ENCODE peak calls at places on chromosomes 1 and 21, in four cellular contexts. X, K, Q and Y are unnamed samples.

GRCh38 chr1:59692591-59692990 is 122.2 kb upstream of the HOOK1 start:
- DNase-seq in X (no peak), Q (no peak), K (no peak), Y (no peak)

GRCh38 chr21:25708467-25709065 is 26.1 kb downstream of the ATP5PF start:
- DNase-seq in X (no peak), K (no peak), Q (no peak), Y (no peak)

GRCh38 chr1:184225501-184226487 is 161.0 kb upstream of the C1orf21 start:
- DNase-seq in K (no peak), Q (no peak), X (no peak), Y (no peak)

GRCh38 chr1:51957618-51958017 is 32.9 kb downstream of the RAB3B start:
- DNase-seq in Q (no peak), K (no peak), X (peak; percentile 55), Y (no peak)

GRCh38 chr1:204418174-204419063 is 6.8 kb upstream of the PPP1R15B start:
- DNase-seq in X (no peak), Q (no peak), K (peak; percentile 36), Y (peak; percentile 51)

GRCh38 chr21:17572431-17572830 is 40.3 kb downstream of the BTG3 start:
- DNase-seq in K (no peak), X (no peak), Q (no peak), Y (no peak)

GRCh38 chr1:14517813-14518180 is 80.7 kb upstream of the KAZN start:
- DNase-seq in X (no peak), K (no peak), Q (no peak), Y (no peak)

GRCh38 chr21:29025328-29025713 is 853 bp downstream of the USP16 start:
- DNase-seq in X (no peak), K (no peak), Q (no peak), Y (no peak)

GRCh38 chr1:182101415-182102041 is 40.0 kb upstream of the ZNF648 start:
- DNase-seq in K (no peak), X (peak; percentile 98), Q (no peak), Y (no peak)

GRCh38 chr1:85319931-85320330 is 43.5 kb upstream of the BCL10 start:
- DNase-seq in Q (no peak), X (no peak), K (no peak), Y (no peak)

GRCh38 chr1:162040657-162041056 is 17.0 kb upstream of the OLFML2B start:
- DNase-seq in X (no peak), K (no peak), Q (no peak), Y (no peak)
- TF ChIP-seq CTCF in X (peak; percentile 75), K (peak; percentile 61), Q (no peak), Y (peak; percentile 59)

GRCh38 chr1:29279896-29280779 is 43.8 kb downstream of the PTPRU start:
- DNase-seq in K (no peak), Q (no peak), X (no peak), Y (no peak)

GRCh38 chr1:29280780-29281131 is 44.4 kb downstream of the PTPRU start:
- DNase-seq in X (no peak), Q (no peak), K (no peak), Y (no peak)

GRCh38 chr1:29281531-29281930 is 45.2 kb downstream of the PTPRU start:
- DNase-seq in X (no peak), Q (no peak), K (no peak), Y (no peak)

GRCh38 chr1:29282135-29282923 is 46.0 kb downstream of the PTPRU start:
- DNase-seq in K (no peak), X (no peak), Q (no peak), Y (no peak)

GRCh38 chr1:29279406-29279805 is 43.1 kb downstream of the PTPRU start:
- DNase-seq in Q (no peak), X (no peak), K (no peak), Y (no peak)
- TF ChIP-seq CTCF in Q (no peak), X (no peak), K (no peak), Y (no peak)

GRCh38 chr1:199287632-199288031 is 648.8 kb downstream of the PTPRC start:
- DNase-seq in K (no peak), X (no peak), Q (no peak), Y (no peak)
- TF ChIP-seq CTCF in K (peak; percentile 22), X (peak; percentile 14), Q (no peak), Y (peak; percentile 15)

GRCh38 chr1:160797163-160797797 is 1.3 kb downstream of the LY9 start:
- DNase-seq in Q (no peak), X (no peak), K (no peak), Y (no peak)

GRCh38 chr1:160799641-160800040 is 3.7 kb downstream of the LY9 start:
- DNase-seq in X (no peak), Q (no peak), K (no peak), Y (no peak)

GRCh38 chr1:160800142-160800541 is 4.2 kb downstream of the LY9 start:
- DNase-seq in X (no peak), K (no peak), Q (no peak), Y (no peak)

GRCh38 chr1:160797861-160798273 is 1.9 kb downstream of the LY9 start:
- DNase-seq in Q (no peak), X (no peak), K (no peak), Y (peak; percentile 62)

GRCh38 chr1:160798439-160798838 is 2.5 kb downstream of the LY9 start:
- DNase-seq in Q (no peak), X (no peak), K (no peak), Y (no peak)
- TF ChIP-seq CTCF in Q (no peak), X (no peak), K (no peak), Y (no peak)

GRCh38 chr1:22709227-22709626 is 1.4 kb upstream of the EPHB2 start:
- DNase-seq in X (peak; percentile 65), K (no peak), Q (no peak), Y (no peak)
- TF ChIP-seq CTCF in X (peak; percentile 67), K (peak; percentile 62), Q (no peak), Y (peak; percentile 28)

DNA sequence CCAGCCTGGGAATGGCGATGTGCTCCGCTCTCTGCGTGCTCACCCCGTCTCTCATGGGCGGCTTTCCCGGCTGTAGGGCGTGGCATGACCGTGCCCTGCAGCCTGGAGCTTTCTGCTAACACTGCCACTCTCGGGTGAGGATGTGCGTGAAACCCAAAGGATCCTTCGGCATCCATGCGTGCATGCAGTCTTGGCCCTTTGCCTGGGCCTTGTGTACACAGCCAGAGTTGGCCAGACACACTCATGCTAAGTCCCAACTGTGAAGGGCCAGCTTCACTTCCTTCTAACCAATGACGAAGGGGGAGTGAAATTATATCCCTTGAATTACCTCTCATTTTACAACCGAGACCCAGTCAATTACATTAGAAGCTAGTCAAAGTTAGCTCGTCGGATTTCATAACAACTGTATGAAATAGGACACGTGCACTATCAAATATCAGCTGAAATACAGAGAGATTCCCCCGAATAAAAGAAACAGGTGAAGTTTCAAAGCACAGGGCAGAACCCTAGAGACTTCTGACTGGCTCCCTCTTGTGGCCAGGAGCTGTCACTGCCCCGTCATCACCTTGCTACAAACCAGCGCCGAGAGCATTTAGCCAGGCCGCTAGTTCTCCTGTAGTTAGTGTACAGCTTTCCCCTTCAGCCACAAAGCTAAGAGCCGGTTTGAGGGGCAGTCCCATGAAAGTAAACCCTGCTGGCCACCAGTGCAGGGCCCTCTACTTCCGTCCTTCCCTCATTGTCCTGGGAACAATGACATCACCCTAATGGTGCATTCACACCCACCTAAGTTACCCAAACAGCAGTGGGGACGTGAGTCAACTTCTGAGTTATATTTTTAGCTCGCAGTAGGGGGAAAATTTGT is 63.4 kb upstream of the COA6 start:
- DNase-seq in Q (no peak), K (peak; percentile 75), X (peak; percentile 79), Y (no peak)
- TF ChIP-seq CTCF in Q (no peak), K (peak; percentile 96), X (peak; percentile 96), Y (peak; percentile 80)

DNA sequence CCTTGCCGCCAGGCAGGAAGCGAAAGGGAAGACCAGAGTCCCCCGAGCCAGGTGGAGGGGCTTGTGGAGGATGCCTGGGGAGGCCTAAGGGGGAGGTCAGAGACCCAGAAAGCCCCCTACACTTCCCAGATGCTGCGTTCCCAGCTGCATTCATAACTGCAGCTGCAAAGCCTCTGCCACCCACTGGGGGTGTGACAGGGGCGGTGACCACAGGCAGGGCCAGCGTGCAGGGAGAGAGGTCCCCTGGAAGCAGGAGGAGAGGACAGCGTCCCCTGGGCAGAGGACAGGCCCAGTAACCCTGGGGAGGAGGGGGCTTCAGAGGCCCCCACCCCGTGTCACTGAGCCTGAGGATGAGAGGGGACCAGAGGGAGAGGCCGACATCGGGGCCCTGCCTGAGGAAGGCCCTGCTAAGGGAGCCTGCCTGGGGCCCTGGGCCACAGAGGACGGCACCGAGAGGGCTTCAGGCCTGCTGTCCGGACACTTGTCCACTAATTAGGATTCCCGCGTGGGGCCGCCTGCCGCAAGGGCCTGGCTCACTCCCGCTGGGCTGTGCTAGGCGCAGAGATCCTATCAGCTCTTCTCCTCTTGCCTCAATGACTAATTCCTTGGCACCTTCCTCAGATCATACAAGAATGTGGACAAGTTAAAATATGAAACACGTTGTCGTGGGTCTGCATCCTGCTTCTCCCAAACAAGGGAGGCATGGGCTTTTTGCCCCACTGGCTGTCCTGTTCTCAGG is 49.1 kb upstream of the CCDC27 start:
- DNase-seq in K (no peak), Q (no peak), X (no peak), Y (no peak)
- TF ChIP-seq CTCF in K (peak; percentile 49), Q (no peak), X (peak; percentile 23), Y (no peak)

GRCh38 chr1:37092937-37093336 is 58.6 kb upstream of the GRIK3 start:
- DNase-seq in Q (no peak), K (no peak), X (no peak), Y (no peak)

GRCh38 chr1:37100310-37100709 is 66.0 kb upstream of the GRIK3 start:
- DNase-seq in Q (no peak), X (no peak), K (no peak), Y (no peak)

GRCh38 chr1:37098196-37098595 is 63.9 kb upstream of the GRIK3 start:
- DNase-seq in Q (no peak), K (no peak), X (no peak), Y (no peak)

GRCh38 chr1:37094302-37094701 is 60.0 kb upstream of the GRIK3 start:
- DNase-seq in X (no peak), Q (no peak), K (no peak), Y (no peak)

GRCh38 chr1:37096523-37096922 is 62.2 kb upstream of the GRIK3 start:
- DNase-seq in Q (no peak), X (peak; percentile 73), K (no peak), Y (no peak)
- TF ChIP-seq CTCF in Q (no peak), X (peak; percentile 77), K (peak; percentile 58), Y (no peak)